ENCODE peak calls at places on chromosomes 1 and 21, in eight cellular contexts. One of them, this sample, is unnamed.

GRCh38 chr1:145847827-145848226 is 2.4 kb downstream of the NUDT17 start:
- DNase-seq in CD4-positive, alpha-beta T cell: no peak
- DNase-seq in pancreas: no peak
- DNase-seq in glutamatergic neuron: no peak
- DNase-seq in AG10803: no peak
- DNase-seq in A549: no peak
- DNase-seq in nephron progenitor cell: no peak
- DNase-seq in astrocyte of the spinal cord: no peak
- DNase-seq in this sample: no peak

GRCh38 chr1:156709743-156710489 is 4.5 kb upstream of the CRABP2 start:
- DNase-seq in CD4-positive, alpha-beta T cell: no peak
- DNase-seq in pancreas: peak; percentile 80
- DNase-seq in glutamatergic neuron: no peak
- DNase-seq in AG10803: peak; percentile 80
- DNase-seq in A549: peak; percentile 29
- DNase-seq in nephron progenitor cell: no peak
- DNase-seq in astrocyte of the spinal cord: peak; percentile 61
- DNase-seq in this sample: no peak

GRCh38 chr1:92879316-92879968 is 47.6 kb downstream of the RPL5 start:
- DNase-seq in CD4-positive, alpha-beta T cell: no peak
- DNase-seq in pancreas: no peak
- DNase-seq in glutamatergic neuron: no peak
- DNase-seq in AG10803: no peak
- DNase-seq in A549: no peak
- DNase-seq in nephron progenitor cell: no peak
- DNase-seq in astrocyte of the spinal cord: no peak
- DNase-seq in this sample: no peak

GRCh38 chr1:204439976-204440375 is 28.4 kb upstream of the PPP1R15B start:
- DNase-seq in CD4-positive, alpha-beta T cell: no peak
- DNase-seq in pancreas: no peak
- DNase-seq in glutamatergic neuron: no peak
- DNase-seq in AG10803: no peak
- DNase-seq in A549: no peak
- DNase-seq in nephron progenitor cell: no peak
- DNase-seq in astrocyte of the spinal cord: no peak
- DNase-seq in this sample: no peak

GRCh38 chr1:200376521-200376920 is 33.3 kb downstream of the ZNF281 start:
- DNase-seq in CD4-positive, alpha-beta T cell: no peak
- DNase-seq in pancreas: no peak
- DNase-seq in glutamatergic neuron: no peak
- DNase-seq in AG10803: no peak
- DNase-seq in A549: peak; percentile 59
- DNase-seq in nephron progenitor cell: no peak
- DNase-seq in astrocyte of the spinal cord: no peak
- DNase-seq in this sample: no peak

GRCh38 chr1:53115403-53116306 is 26.8 kb downstream of the SLC1A7 start:
- DNase-seq in CD4-positive, alpha-beta T cell: no peak
- DNase-seq in pancreas: no peak
- DNase-seq in glutamatergic neuron: peak; percentile 62
- DNase-seq in AG10803: peak; percentile 45
- DNase-seq in A549: peak; percentile 58
- DNase-seq in nephron progenitor cell: peak; percentile 33
- DNase-seq in astrocyte of the spinal cord: no peak
- DNase-seq in this sample: no peak

GRCh38 chr1:171742577-171742922 is 685 bp upstream of the VAMP4 start:
- DNase-seq in CD4-positive, alpha-beta T cell: peak; percentile 9
- DNase-seq in pancreas: no peak
- DNase-seq in glutamatergic neuron: peak; percentile 25
- DNase-seq in AG10803: peak; percentile 43
- DNase-seq in A549: no peak
- DNase-seq in nephron progenitor cell: peak; percentile 47
- DNase-seq in astrocyte of the spinal cord: no peak
- DNase-seq in this sample: no peak

GRCh38 chr1:92210701-92211100 is 7.0 kb upstream of the C1orf146 start:
- DNase-seq in CD4-positive, alpha-beta T cell: no peak
- DNase-seq in pancreas: no peak
- DNase-seq in glutamatergic neuron: no peak
- DNase-seq in AG10803: no peak
- DNase-seq in A549: no peak
- DNase-seq in nephron progenitor cell: no peak
- DNase-seq in astrocyte of the spinal cord: peak; percentile 61
- DNase-seq in this sample: no peak

GRCh38 chr21:26739189-26739588 is 106.0 kb downstream of the ADAMTS1 start:
- DNase-seq in CD4-positive, alpha-beta T cell: no peak
- DNase-seq in pancreas: no peak
- DNase-seq in glutamatergic neuron: no peak
- DNase-seq in AG10803: peak; percentile 72
- DNase-seq in A549: no peak
- DNase-seq in nephron progenitor cell: no peak
- DNase-seq in astrocyte of the spinal cord: peak; percentile 12
- DNase-seq in this sample: no peak

GRCh38 chr1:32307313-32307712 is 15.4 kb downstream of the HDAC1 start:
- DNase-seq in CD4-positive, alpha-beta T cell: no peak
- DNase-seq in pancreas: no peak
- DNase-seq in glutamatergic neuron: no peak
- DNase-seq in AG10803: peak; percentile 37
- DNase-seq in A549: no peak
- DNase-seq in nephron progenitor cell: no peak
- DNase-seq in astrocyte of the spinal cord: no peak
- DNase-seq in this sample: no peak

DNA sequence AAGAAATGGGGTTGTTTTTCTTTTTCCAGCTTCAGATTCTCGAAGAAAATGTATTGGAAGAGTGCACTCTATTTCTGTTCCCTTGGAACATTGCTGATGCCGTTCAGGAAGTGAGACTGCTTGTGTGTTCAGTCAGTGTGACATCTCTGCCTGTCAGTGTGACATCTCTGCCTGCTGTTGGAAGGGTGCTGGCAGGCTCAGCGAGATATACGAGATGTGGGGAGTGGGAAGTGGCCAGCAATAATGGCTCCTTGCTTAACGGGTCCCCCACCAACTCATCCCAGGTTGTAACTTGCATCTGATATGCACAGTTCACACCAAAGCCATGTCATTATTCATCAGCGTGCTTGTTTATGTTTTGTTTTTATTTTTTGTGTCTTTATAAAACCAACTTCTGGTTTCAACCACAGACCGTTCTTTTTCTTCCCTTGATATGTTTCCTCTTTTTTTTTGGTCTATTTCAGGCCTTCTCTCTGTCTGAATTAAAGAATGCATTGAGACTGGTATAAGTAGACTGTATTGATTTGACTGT is 145.4 kb downstream of the GALNT2 start:
- DNase-seq in CD4-positive, alpha-beta T cell: no peak
- DNase-seq in pancreas: no peak
- DNase-seq in glutamatergic neuron: no peak
- DNase-seq in AG10803: no peak
- DNase-seq in A549: no peak
- DNase-seq in nephron progenitor cell: no peak
- DNase-seq in astrocyte of the spinal cord: no peak
- DNase-seq in this sample: no peak
- TF ChIP-seq CTCF in CD4-positive, alpha-beta T cell: no peak
- TF ChIP-seq CTCF in pancreas: no peak
- TF ChIP-seq CTCF in glutamatergic neuron: no peak
- TF ChIP-seq CTCF in AG10803: no peak
- TF ChIP-seq CTCF in A549: no peak
- TF ChIP-seq CTCF in nephron progenitor cell: no peak
- TF ChIP-seq CTCF in astrocyte of the spinal cord: no peak
- TF ChIP-seq CTCF in this sample: no peak

GRCh38 chr21:25039461-25040380 is 567.6 kb downstream of the MRPL39 start:
- DNase-seq in CD4-positive, alpha-beta T cell: no peak
- DNase-seq in pancreas: no peak
- DNase-seq in glutamatergic neuron: no peak
- DNase-seq in AG10803: peak; percentile 17
- DNase-seq in A549: no peak
- DNase-seq in nephron progenitor cell: no peak
- DNase-seq in astrocyte of the spinal cord: peak; percentile 65
- DNase-seq in this sample: no peak
- TF ChIP-seq CTCF in CD4-positive, alpha-beta T cell: no peak
- TF ChIP-seq CTCF in pancreas: no peak
- TF ChIP-seq CTCF in glutamatergic neuron: no peak
- TF ChIP-seq CTCF in AG10803: no peak
- TF ChIP-seq CTCF in A549: no peak
- TF ChIP-seq CTCF in nephron progenitor cell: no peak
- TF ChIP-seq CTCF in astrocyte of the spinal cord: peak; percentile 29
- TF ChIP-seq CTCF in this sample: peak; percentile 31

GRCh38 chr1:72284398-72285073 is 2.2 kb upstream of the NEGR1 start:
- DNase-seq in CD4-positive, alpha-beta T cell: no peak
- DNase-seq in pancreas: peak; percentile 34
- DNase-seq in glutamatergic neuron: peak; percentile 64
- DNase-seq in AG10803: peak; percentile 98
- DNase-seq in A549: no peak
- DNase-seq in nephron progenitor cell: peak; percentile 59
- DNase-seq in astrocyte of the spinal cord: peak; percentile 97
- DNase-seq in this sample: no peak
- TF ChIP-seq CTCF in CD4-positive, alpha-beta T cell: no peak
- TF ChIP-seq CTCF in pancreas: no peak
- TF ChIP-seq CTCF in glutamatergic neuron: no peak
- TF ChIP-seq CTCF in AG10803: peak; percentile 28
- TF ChIP-seq CTCF in A549: no peak
- TF ChIP-seq CTCF in nephron progenitor cell: no peak
- TF ChIP-seq CTCF in astrocyte of the spinal cord: no peak
- TF ChIP-seq CTCF in this sample: no peak

GRCh38 chr21:45959182-45959581 is 22.4 kb upstream of the COL6A1 start:
- DNase-seq in CD4-positive, alpha-beta T cell: no peak
- DNase-seq in pancreas: no peak
- DNase-seq in glutamatergic neuron: no peak
- DNase-seq in AG10803: no peak
- DNase-seq in A549: no peak
- DNase-seq in nephron progenitor cell: no peak
- DNase-seq in astrocyte of the spinal cord: no peak
- DNase-seq in this sample: peak; percentile 15
- TF ChIP-seq CTCF in CD4-positive, alpha-beta T cell: no peak
- TF ChIP-seq CTCF in pancreas: no peak
- TF ChIP-seq CTCF in glutamatergic neuron: no peak
- TF ChIP-seq CTCF in AG10803: no peak
- TF ChIP-seq CTCF in A549: no peak
- TF ChIP-seq CTCF in nephron progenitor cell: no peak
- TF ChIP-seq CTCF in astrocyte of the spinal cord: no peak
- TF ChIP-seq CTCF in this sample: no peak

GRCh38 chr1:221742555-221743415 is 896 bp upstream of the DUSP10 start:
- DNase-seq in CD4-positive, alpha-beta T cell: peak; percentile 68
- DNase-seq in pancreas: peak; percentile 95
- DNase-seq in glutamatergic neuron: peak; percentile 88
- DNase-seq in AG10803: peak; percentile 84
- DNase-seq in A549: peak; percentile 90
- DNase-seq in nephron progenitor cell: peak; percentile 73
- DNase-seq in astrocyte of the spinal cord: no peak
- DNase-seq in this sample: peak; percentile 83
- TF ChIP-seq CTCF in CD4-positive, alpha-beta T cell: no peak
- TF ChIP-seq CTCF in pancreas: no peak
- TF ChIP-seq CTCF in glutamatergic neuron: no peak
- TF ChIP-seq CTCF in AG10803: peak; percentile 14
- TF ChIP-seq CTCF in A549: peak; percentile 51
- TF ChIP-seq CTCF in nephron progenitor cell: no peak
- TF ChIP-seq CTCF in astrocyte of the spinal cord: no peak
- TF ChIP-seq CTCF in this sample: peak; percentile 31

GRCh38 chr1:201436461-201436860 is 14.9 kb upstream of the TNNI1 start:
- DNase-seq in CD4-positive, alpha-beta T cell: no peak
- DNase-seq in pancreas: no peak
- DNase-seq in glutamatergic neuron: peak; percentile 43
- DNase-seq in AG10803: peak; percentile 25
- DNase-seq in A549: peak; percentile 68
- DNase-seq in nephron progenitor cell: peak; percentile 47
- DNase-seq in astrocyte of the spinal cord: no peak
- DNase-seq in this sample: no peak
- TF ChIP-seq CTCF in CD4-positive, alpha-beta T cell: no peak
- TF ChIP-seq CTCF in pancreas: no peak
- TF ChIP-seq CTCF in glutamatergic neuron: no peak
- TF ChIP-seq CTCF in AG10803: peak; percentile 29
- TF ChIP-seq CTCF in A549: no peak
- TF ChIP-seq CTCF in nephron progenitor cell: no peak
- TF ChIP-seq CTCF in astrocyte of the spinal cord: peak; percentile 32
- TF ChIP-seq CTCF in this sample: no peak

GRCh38 chr1:114333670-114334069 is 177.3 kb downstream of the TRIM33 start:
- DNase-seq in CD4-positive, alpha-beta T cell: no peak
- DNase-seq in pancreas: no peak
- DNase-seq in glutamatergic neuron: no peak
- DNase-seq in AG10803: no peak
- DNase-seq in A549: no peak
- DNase-seq in nephron progenitor cell: no peak
- DNase-seq in astrocyte of the spinal cord: no peak
- DNase-seq in this sample: no peak
- TF ChIP-seq CTCF in CD4-positive, alpha-beta T cell: no peak
- TF ChIP-seq CTCF in pancreas: no peak
- TF ChIP-seq CTCF in glutamatergic neuron: no peak
- TF ChIP-seq CTCF in AG10803: no peak
- TF ChIP-seq CTCF in A549: no peak
- TF ChIP-seq CTCF in nephron progenitor cell: no peak
- TF ChIP-seq CTCF in astrocyte of the spinal cord: no peak
- TF ChIP-seq CTCF in this sample: no peak